ENCODE peak calls at places on chromosome 18, in four cellular contexts. One of them, this sample, is unnamed.

GRCh38 chr18:33014060-33014796 is 241.4 kb upstream of the KLHL14 start:
- DNase-seq in pancreas: no peak
- DNase-seq in IMR-90: no peak
- DNase-seq in A549: no peak
- DNase-seq in this sample: peak; percentile 16

GRCh38 chr18:77300579-77300978 is 50.9 kb downstream of the GALR1 start:
- DNase-seq in pancreas: peak; percentile 79
- DNase-seq in IMR-90: no peak
- DNase-seq in A549: no peak
- DNase-seq in this sample: no peak

GRCh38 chr18:48036641-48037421 is 106.4 kb upstream of the SMAD2 start:
- DNase-seq in pancreas: no peak
- DNase-seq in IMR-90: no peak
- DNase-seq in A549: no peak
- DNase-seq in this sample: no peak

GRCh38 chr18:28854964-28855363 is 678.0 kb upstream of the CDH2 start:
- DNase-seq in pancreas: no peak
- DNase-seq in IMR-90: peak; percentile 18
- DNase-seq in A549: no peak
- DNase-seq in this sample: peak; percentile 60

GRCh38 chr18:3709166-3709565 is 259.2 kb downstream of the TGIF1 start:
- DNase-seq in pancreas: no peak
- DNase-seq in IMR-90: no peak
- DNase-seq in A549: no peak
- DNase-seq in this sample: no peak

GRCh38 chr18:3114456-3114855 is 101.5 kb upstream of the LPIN2 start:
- DNase-seq in pancreas: no peak
- DNase-seq in IMR-90: no peak
- DNase-seq in A549: no peak
- DNase-seq in this sample: no peak

GRCh38 chr18:463442-464310 is 36.8 kb downstream of the COLEC12 start:
- DNase-seq in pancreas: no peak
- DNase-seq in IMR-90: peak; percentile 41
- DNase-seq in A549: no peak
- DNase-seq in this sample: no peak

GRCh38 chr18:65018184-65018583 is 732.6 kb upstream of the CDH7 start:
- DNase-seq in pancreas: no peak
- DNase-seq in IMR-90: no peak
- DNase-seq in A549: no peak
- DNase-seq in this sample: no peak

GRCh38 chr18:65852273-65852672 is 101.5 kb downstream of the CDH7 start:
- DNase-seq in pancreas: no peak
- DNase-seq in IMR-90: no peak
- DNase-seq in A549: no peak
- DNase-seq in this sample: no peak

GRCh38 chr18:48590678-48591077 is 51.8 kb downstream of the CTIF start:
- DNase-seq in pancreas: no peak
- DNase-seq in IMR-90: peak; percentile 94
- DNase-seq in A549: peak; percentile 43
- DNase-seq in this sample: peak; percentile 48

GRCh38 chr18:78975282-78975681 is 4.3 kb upstream of the SALL3 start:
- DNase-seq in pancreas: no peak
- DNase-seq in IMR-90: no peak
- DNase-seq in A549: no peak
- DNase-seq in this sample: no peak

GRCh38 chr18:31819106-31819924 is 58.6 kb upstream of the SLC25A52 start:
- DNase-seq in pancreas: no peak
- DNase-seq in IMR-90: peak; percentile 52
- DNase-seq in A549: peak; percentile 44
- DNase-seq in this sample: peak; percentile 48

GRCh38 chr18:79549638-79550000 is 130.0 kb upstream of the CTDP1 start:
- DNase-seq in pancreas: no peak
- DNase-seq in IMR-90: no peak
- DNase-seq in A549: no peak
- DNase-seq in this sample: no peak

GRCh38 chr18:61337527-61337926 is 4.3 kb downstream of the CDH20 start:
- DNase-seq in pancreas: no peak
- DNase-seq in IMR-90: no peak
- DNase-seq in A549: no peak
- DNase-seq in this sample: no peak

GRCh38 chr18:32138332-32138731 is 46.7 kb downstream of the RNF138 start:
- DNase-seq in pancreas: no peak
- DNase-seq in IMR-90: no peak
- DNase-seq in A549: no peak
- DNase-seq in this sample: no peak

GRCh38 chr18:39647627-39648502 is 2082.3 kb upstream of the CELF4 start:
- DNase-seq in pancreas: no peak
- DNase-seq in IMR-90: peak; percentile 94
- DNase-seq in A549: peak; percentile 1
- DNase-seq in this sample: peak; percentile 68

GRCh38 chr18:52615321-52615720 is 275.3 kb downstream of the DCC start:
- DNase-seq in pancreas: no peak
- DNase-seq in IMR-90: no peak
- DNase-seq in A549: no peak
- DNase-seq in this sample: no peak

GRCh38 chr18:56407631-56408030 is 230.8 kb downstream of the TXNL1 start:
- DNase-seq in pancreas: no peak
- DNase-seq in IMR-90: no peak
- DNase-seq in A549: no peak
- DNase-seq in this sample: no peak

GRCh38 chr18:71995895-71996443 is 548.2 kb downstream of the CBLN2 start:
- DNase-seq in pancreas: no peak
- DNase-seq in IMR-90: no peak
- DNase-seq in A549: no peak
- DNase-seq in this sample: peak; percentile 18

GRCh38 chr18:78928076-78928475 is 51.5 kb upstream of the SALL3 start:
- DNase-seq in pancreas: no peak
- DNase-seq in IMR-90: no peak
- DNase-seq in A549: no peak
- DNase-seq in this sample: no peak

GRCh38 chr18:45412577-45412976 is 202.7 kb upstream of the SLC14A2 start:
- DNase-seq in pancreas: no peak
- DNase-seq in IMR-90: no peak
- DNase-seq in A549: no peak
- DNase-seq in this sample: no peak

GRCh38 chr18:28837100-28837499 is 660.2 kb upstream of the CDH2 start:
- DNase-seq in pancreas: no peak
- DNase-seq in IMR-90: no peak
- DNase-seq in A549: no peak
- DNase-seq in this sample: no peak

GRCh38 chr18:3075491-3075890 is 62.5 kb upstream of the LPIN2 start:
- DNase-seq in pancreas: no peak
- DNase-seq in IMR-90: no peak
- DNase-seq in A549: no peak
- DNase-seq in this sample: no peak

GRCh38 chr18:3130344-3130743 is 89.4 kb downstream of the MYOM1 start:
- DNase-seq in pancreas: no peak
- DNase-seq in IMR-90: no peak
- DNase-seq in A549: no peak
- DNase-seq in this sample: no peak

GRCh38 chr18:24677011-24677410 is 216.6 kb downstream of the HRH4 start:
- DNase-seq in pancreas: no peak
- DNase-seq in IMR-90: peak; percentile 80
- DNase-seq in A549: no peak
- DNase-seq in this sample: no peak

GRCh38 chr18:10660485-10660884 is 134.7 kb downstream of the NAPG start:
- DNase-seq in pancreas: no peak
- DNase-seq in IMR-90: peak; percentile 58
- DNase-seq in A549: no peak
- DNase-seq in this sample: no peak

GRCh38 chr18:54381640-54382039 is 23.9 kb downstream of the C18orf54 start:
- DNase-seq in pancreas: no peak
- DNase-seq in IMR-90: no peak
- DNase-seq in A549: no peak
- DNase-seq in this sample: no peak

GRCh38 chr18:907171-907879 is 2.7 kb downstream of the ADCYAP1 start:
- DNase-seq in pancreas: no peak
- DNase-seq in IMR-90: no peak
- DNase-seq in A549: no peak
- DNase-seq in this sample: peak; percentile 18

GRCh38 chr18:35469696-35470095 is 28.1 kb downstream of the INO80C start:
- DNase-seq in pancreas: no peak
- DNase-seq in IMR-90: peak; percentile 44
- DNase-seq in A549: peak; percentile 41
- DNase-seq in this sample: peak; percentile 25

GRCh38 chr18:28834889-28835288 is 658.0 kb upstream of the CDH2 start:
- DNase-seq in pancreas: no peak
- DNase-seq in IMR-90: peak; percentile 57
- DNase-seq in A549: peak; percentile 22
- DNase-seq in this sample: peak; percentile 90

GRCh38 chr18:48566588-48566987 is 27.8 kb downstream of the CTIF start:
- DNase-seq in pancreas: no peak
- DNase-seq in IMR-90: no peak
- DNase-seq in A549: no peak
- DNase-seq in this sample: no peak

GRCh38 chr18:31061945-31062344 is 19.4 kb upstream of the DSC3 start:
- DNase-seq in pancreas: no peak
- DNase-seq in IMR-90: no peak
- DNase-seq in A549: no peak
- DNase-seq in this sample: no peak

GRCh38 chr18:48037481-48038271 is 107.2 kb upstream of the SMAD2 start:
- DNase-seq in pancreas: no peak
- DNase-seq in IMR-90: no peak
- DNase-seq in A549: peak; percentile 19
- DNase-seq in this sample: no peak

DNA sequence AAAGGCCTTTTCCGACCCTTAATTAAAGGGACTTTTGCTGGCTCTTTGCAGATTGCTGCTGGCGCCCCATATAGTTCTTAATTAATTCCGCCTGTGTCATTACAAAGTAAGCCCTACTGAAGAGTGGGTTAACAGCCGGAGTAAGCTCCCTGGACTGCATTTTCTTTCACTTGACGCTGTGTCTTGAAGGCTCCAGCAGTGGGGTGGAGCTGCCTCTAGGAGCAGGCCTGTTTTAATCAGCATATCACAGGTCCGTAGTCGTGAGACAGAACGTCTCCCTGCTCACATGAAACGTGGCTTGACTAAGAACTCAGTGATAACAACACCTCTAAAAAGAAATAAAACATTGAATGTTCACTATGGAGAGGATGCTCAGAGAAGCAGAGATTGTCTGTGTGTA is 329.9 kb upstream of the RAB12 start:
- DNase-seq in pancreas: no peak
- DNase-seq in IMR-90: no peak
- DNase-seq in A549: no peak
- DNase-seq in this sample: no peak
- TF ChIP-seq CTCF in pancreas: no peak
- TF ChIP-seq CTCF in IMR-90: no peak
- TF ChIP-seq CTCF in A549: no peak
- TF ChIP-seq CTCF in this sample: no peak

GRCh38 chr18:63154350-63155152 is 165.0 kb downstream of the BCL2 start:
- DNase-seq in pancreas: no peak
- DNase-seq in IMR-90: no peak
- DNase-seq in A549: no peak
- DNase-seq in this sample: no peak

GRCh38 chr18:63150326-63150725 is 169.2 kb downstream of the BCL2 start:
- DNase-seq in pancreas: no peak
- DNase-seq in IMR-90: no peak
- DNase-seq in A549: no peak
- DNase-seq in this sample: no peak

GRCh38 chr18:63152096-63152495 is 167.5 kb downstream of the BCL2 start:
- DNase-seq in pancreas: no peak
- DNase-seq in IMR-90: no peak
- DNase-seq in A549: no peak
- DNase-seq in this sample: no peak

GRCh38 chr18:63150942-63151421 is 168.6 kb downstream of the BCL2 start:
- DNase-seq in pancreas: no peak
- DNase-seq in IMR-90: no peak
- DNase-seq in A549: no peak
- DNase-seq in this sample: no peak

GRCh38 chr18:63152791-63153190 is 166.8 kb downstream of the BCL2 start:
- DNase-seq in pancreas: no peak
- DNase-seq in IMR-90: no peak
- DNase-seq in A549: no peak
- DNase-seq in this sample: no peak
- H3K4me3 ChIP-seq in pancreas: no peak overlapping the region
- H3K4me3 ChIP-seq in IMR-90: no peak overlapping the region
- H3K4me3 ChIP-seq in A549: no peak overlapping the region
- H3K4me3 ChIP-seq in this sample: no peak overlapping the region

GRCh38 chr18:74507927-74508326 is 11.8 kb downstream of the CNDP2 start:
- DNase-seq in pancreas: no peak
- DNase-seq in IMR-90: no peak
- DNase-seq in A549: no peak
- DNase-seq in this sample: no peak
- TF ChIP-seq CTCF in pancreas: no peak
- TF ChIP-seq CTCF in IMR-90: no peak
- TF ChIP-seq CTCF in A549: no peak
- TF ChIP-seq CTCF in this sample: no peak

GRCh38 chr18:67232406-67232805 is 284.1 kb downstream of the DSEL start:
- DNase-seq in pancreas: no peak
- DNase-seq in IMR-90: peak; percentile 62
- DNase-seq in A549: peak; percentile 12
- DNase-seq in this sample: peak; percentile 67
- H3K4me3 ChIP-seq in pancreas: no peak overlapping the region
- H3K4me3 ChIP-seq in IMR-90: no peak overlapping the region
- H3K4me3 ChIP-seq in A549: no peak overlapping the region
- H3K4me3 ChIP-seq in this sample: no peak overlapping the region

GRCh38 chr18:59272971-59273935 is at the start of gene RAX:
- DNase-seq in pancreas: no peak
- DNase-seq in IMR-90: no peak
- DNase-seq in A549: peak; percentile 42
- DNase-seq in this sample: no peak
- TF ChIP-seq CTCF in pancreas: no peak
- TF ChIP-seq CTCF in IMR-90: peak; percentile 17
- TF ChIP-seq CTCF in A549: no peak
- TF ChIP-seq CTCF in this sample: no peak

GRCh38 chr18:49723648-49724180 is 89.6 kb downstream of the ACAA2 start:
- DNase-seq in pancreas: no peak
- DNase-seq in IMR-90: peak; percentile 51
- DNase-seq in A549: peak; percentile 31
- DNase-seq in this sample: peak; percentile 74
- H3K4me3 ChIP-seq in pancreas: no peak overlapping the region
- H3K4me3 ChIP-seq in IMR-90: no peak overlapping the region
- H3K4me3 ChIP-seq in A549: no peak overlapping the region
- H3K4me3 ChIP-seq in this sample: peak overlapping the region; percentile 7

DNA sequence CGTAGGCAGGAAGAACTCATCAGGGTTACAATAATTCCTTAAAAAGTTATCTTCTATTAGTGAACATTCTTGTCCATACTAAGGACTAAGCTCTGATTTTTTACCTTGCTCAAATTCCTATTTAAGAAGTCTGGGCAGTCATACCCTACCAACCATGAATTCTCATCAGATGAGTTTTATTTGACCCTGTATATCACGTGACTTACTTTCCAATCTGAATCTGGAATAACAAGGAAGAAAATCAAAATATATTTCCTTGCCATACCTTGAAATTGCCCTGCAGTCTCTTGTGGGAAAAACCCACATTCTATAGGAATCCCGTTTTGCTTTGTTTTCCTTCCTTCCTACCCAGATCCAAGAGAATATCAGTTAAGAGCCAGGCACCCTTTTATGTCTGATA is 352.7 kb downstream of the AKAIN1 start:
- DNase-seq in pancreas: no peak
- DNase-seq in IMR-90: no peak
- DNase-seq in A549: no peak
- DNase-seq in this sample: no peak
- TF ChIP-seq CTCF in pancreas: no peak
- TF ChIP-seq CTCF in IMR-90: no peak
- TF ChIP-seq CTCF in A549: no peak
- TF ChIP-seq CTCF in this sample: no peak